ENCODE peak calls at places on chromosome 9, in four cellular contexts. C, X, T and N are unnamed samples.

GRCh38 chr9:91951944-91952520 is 2.0 kb upstream of the ROR2 start:
- DNase-seq in C (no peak), X (no peak), T (no peak), N (peak)

GRCh38 chr9:88874391-88874790 is 116.9 kb upstream of the S1PR3 start:
- DNase-seq in C (no peak), X (no peak), T (no peak), N (peak)

GRCh38 chr9:136686794-136687711 is at the start of gene AGPAT2:
- DNase-seq in C (peak), X (peak), T (peak), N (peak)

GRCh38 chr9:32300373-32300772 is 84.1 kb upstream of the ACO1 start:
- DNase-seq in C (no peak), X (no peak), T (no peak), N (no peak)

GRCh38 chr9:124306098-124306735 is 48.5 kb downstream of the NEK6 start:
- DNase-seq in C (no peak), X (peak), T (no peak), N (peak)

GRCh38 chr9:99947395-99947794 is 40.9 kb downstream of the STX17 start:
- DNase-seq in C (no peak), X (no peak), T (no peak), N (no peak)

GRCh38 chr9:95857122-95857521 is 18.4 kb upstream of the ERCC6L2 start:
- DNase-seq in C (peak), X (peak), T (no peak), N (peak)

GRCh38 chr9:36914212-36914577 is 119.9 kb downstream of the PAX5 start:
- DNase-seq in C (peak), X (no peak), T (no peak), N (no peak)

GRCh38 chr9:91060520-91061343 is 259.1 kb downstream of the SYK start:
- DNase-seq in C (peak), X (no peak), T (no peak), N (peak)

GRCh38 chr9:133238851-133239532 is 29.9 kb upstream of the OBP2B start:
- DNase-seq in C (no peak), X (no peak), T (peak), N (peak)

GRCh38 chr9:8486095-8486494 is 686.5 kb upstream of the DMAC1 start:
- DNase-seq in C (peak), X (peak), T (no peak), N (no peak)

GRCh38 chr9:123073991-123074422 is 40.5 kb downstream of the GPR21 start:
- DNase-seq in C (no peak), X (no peak), T (no peak), N (peak)

GRCh38 chr9:120477534-120478001 is 102.4 kb downstream of the CDK5RAP2 start:
- DNase-seq in C (peak), X (peak), T (no peak), N (peak)

GRCh38 chr9:17229945-17230560 is 95.2 kb downstream of the CNTLN start:
- DNase-seq in C (no peak), X (no peak), T (no peak), N (no peak)

GRCh38 chr9:132986586-132986985 is 8.1 kb downstream of the GFI1B start:
- DNase-seq in C (no peak), X (no peak), T (no peak), N (peak)

GRCh38 chr9:112971415-112971814 is 40.6 kb downstream of the ZNF883 start:
- DNase-seq in C (peak), X (no peak), T (no peak), N (peak)

GRCh38 chr9:138067594-138068367 is 190.2 kb downstream of the CACNA1B start:
- DNase-seq in C (no peak), X (no peak), T (no peak), N (no peak)

GRCh38 chr9:129888809-129889460 is 53.7 kb downstream of the USP20 start:
- DNase-seq in C (no peak), X (no peak), T (no peak), N (no peak)

GRCh38 chr9:13974891-13975290 is 339.1 kb downstream of the NFIB start:
- DNase-seq in C (no peak), X (no peak), T (no peak), N (no peak)

GRCh38 chr9:33458444-33458843 is 11.1 kb upstream of the AQP3 start:
- DNase-seq in C (no peak), X (no peak), T (peak), N (peak)

GRCh38 chr9:110900917-110901316 is 137.4 kb downstream of the LPAR1 start:
- DNase-seq in C (no peak), X (peak), T (no peak), N (no peak)

GRCh38 chr9:74800226-74800625 is 87.5 kb downstream of the TRPM6 start:
- DNase-seq in C (no peak), X (no peak), T (no peak), N (no peak)

GRCh38 chr9:120982851-120983250 is 56.3 kb upstream of the TRAF1 start:
- DNase-seq in C (no peak), X (no peak), T (no peak), N (peak)

GRCh38 chr9:83582026-83582425 is 40.9 kb upstream of the IDNK start:
- DNase-seq in C (no peak), X (no peak), T (no peak), N (peak)

GRCh38 chr9:114619205-114619758 is 8.2 kb downstream of the TMEM268 start:
- DNase-seq in C (no peak), X (no peak), T (no peak), N (no peak)

GRCh38 chr9:126470251-126470993 is 143.3 kb upstream of the LMX1B start:
- DNase-seq in C (no peak), X (no peak), T (no peak), N (peak)

GRCh38 chr9:37902804-37903580 is 935 bp downstream of the SLC25A51 start:
- DNase-seq in C (peak), X (peak), T (no peak), N (peak)

GRCh38 chr9:121529237-121529987 is 29.8 kb upstream of the GGTA1 start:
- DNase-seq in C (no peak), X (no peak), T (no peak), N (peak)

GRCh38 chr9:14529629-14530028 is 163.6 kb downstream of the ZDHHC21 start:
- DNase-seq in C (no peak), X (no peak), T (no peak), N (no peak)

GRCh38 chr9:3920586-3921582 is 379.0 kb downstream of the GLIS3 start:
- DNase-seq in C (no peak), X (no peak), T (no peak), N (no peak)

GRCh38 chr9:107484117-107484723 is 5.3 kb downstream of the KLF4 start:
- DNase-seq in C (peak), X (peak), T (no peak), N (peak)